ENCODE peak calls at places on chromosome 15, in four cellular contexts. L, F, T and V are unnamed samples.

GRCh38 chr15:38701134-38701533 is 136.5 kb upstream of the RASGRP1 start:
- DNase-seq in L (no peak), T (peak), F (no peak), V (no peak)

GRCh38 chr15:55649058-55649423 is 60.9 kb upstream of the PYGO1 start:
- DNase-seq in F (no peak), L (no peak), T (peak), V (no peak)

GRCh38 chr15:69719527-69719926 is 266.9 kb downstream of the RPLP1 start:
- DNase-seq in L (no peak), T (no peak), F (no peak), V (peak)

GRCh38 chr15:88799341-88799740 is 3.9 kb upstream of the ACAN start:
- DNase-seq in F (no peak), L (no peak), T (no peak), V (no peak)

GRCh38 chr15:19987389-19988048 is 554.1 kb downstream of the GOLGA6L6 start:
- DNase-seq in T (no peak), F (peak), L (no peak), V (no peak)

GRCh38 chr15:39282663-39283208 is 298.1 kb upstream of the THBS1 start:
- DNase-seq in T (no peak), L (no peak), F (no peak), V (no peak)

GRCh38 chr15:51493892-51494291 is 128.7 kb downstream of the DMXL2 start:
- DNase-seq in F (no peak), T (no peak), L (no peak), V (no peak)

GRCh38 chr15:79030470-79030869 is 60.1 kb downstream of the RASGRF1 start:
- DNase-seq in L (no peak), T (no peak), F (peak), V (no peak)

GRCh38 chr15:67176195-67176971 is 78.1 kb downstream of the AAGAB start:
- DNase-seq in F (peak), L (no peak), T (no peak), V (no peak)

GRCh38 chr15:99343836-99344551 is 92.7 kb downstream of the LRRC28 start:
- DNase-seq in T (no peak), F (peak), L (peak), V (no peak)